ENCODE peak calls at places on chromosomes 6 and 20, in nine cellular contexts. One of them, this sample, is unnamed. For H3K36me3, the result is how much of the 10 kb centered on the place peaks cover.

GRCh38 chr6:111591901-111592461 is 13.7 kb downstream of the TRAF3IP2 start:
- DNase-seq in transverse colon: no peak
- DNase-seq in H1: no peak
- DNase-seq in suprapubic skin: no peak
- DNase-seq in SK-N-SH: peak
- DNase-seq in upper lobe of left lung: no peak
- DNase-seq in stomach: no peak
- DNase-seq in esophagus muscularis mucosa: no peak
- DNase-seq in GM12878: no peak
- DNase-seq in this sample: no peak

GRCh38 chr6:157769776-157770430 is 53.1 kb upstream of the SNX9 start:
- DNase-seq in transverse colon: no peak
- DNase-seq in H1: no peak
- DNase-seq in suprapubic skin: no peak
- DNase-seq in SK-N-SH: no peak
- DNase-seq in upper lobe of left lung: no peak
- DNase-seq in stomach: no peak
- DNase-seq in esophagus muscularis mucosa: no peak
- DNase-seq in GM12878: no peak
- DNase-seq in this sample: no peak

GRCh38 chr6:114747995-114748625 is 405.3 kb upstream of the HS3ST5 start:
- DNase-seq in transverse colon: no peak
- DNase-seq in H1: no peak
- DNase-seq in suprapubic skin: peak
- DNase-seq in SK-N-SH: peak
- DNase-seq in upper lobe of left lung: no peak
- DNase-seq in stomach: peak
- DNase-seq in esophagus muscularis mucosa: no peak
- DNase-seq in GM12878: no peak
- DNase-seq in this sample: no peak

GRCh38 chr6:149897015-149897697 is 757 bp downstream of the RAET1E start:
- DNase-seq in transverse colon: peak
- DNase-seq in H1: no peak
- DNase-seq in suprapubic skin: peak
- DNase-seq in SK-N-SH: no peak
- DNase-seq in upper lobe of left lung: no peak
- DNase-seq in stomach: peak
- DNase-seq in esophagus muscularis mucosa: peak
- DNase-seq in GM12878: no peak
- DNase-seq in this sample: peak

GRCh38 chr6:44569931-44570385 is 182.5 kb downstream of the CDC5L start:
- DNase-seq in transverse colon: peak
- DNase-seq in H1: no peak
- DNase-seq in suprapubic skin: no peak
- DNase-seq in SK-N-SH: no peak
- DNase-seq in upper lobe of left lung: peak
- DNase-seq in stomach: no peak
- DNase-seq in esophagus muscularis mucosa: no peak
- DNase-seq in GM12878: no peak
- DNase-seq in this sample: no peak

GRCh38 chr6:106513813-106514212 is 115.5 kb downstream of the RTN4IP1 start:
- DNase-seq in transverse colon: no peak
- DNase-seq in H1: no peak
- DNase-seq in suprapubic skin: no peak
- DNase-seq in SK-N-SH: peak
- DNase-seq in upper lobe of left lung: no peak
- DNase-seq in stomach: no peak
- DNase-seq in esophagus muscularis mucosa: no peak
- DNase-seq in GM12878: no peak
- DNase-seq in this sample: no peak

GRCh38 chr6:90537723-90538407 is 49.0 kb downstream of the MAP3K7 start:
- DNase-seq in transverse colon: no peak
- DNase-seq in H1: no peak
- DNase-seq in suprapubic skin: no peak
- DNase-seq in SK-N-SH: no peak
- DNase-seq in upper lobe of left lung: no peak
- DNase-seq in stomach: no peak
- DNase-seq in esophagus muscularis mucosa: no peak
- DNase-seq in GM12878: peak
- DNase-seq in this sample: no peak

GRCh38 chr6:138815797-138816528 is 20.1 kb downstream of the ECT2L start:
- DNase-seq in transverse colon: no peak
- DNase-seq in H1: no peak
- DNase-seq in suprapubic skin: no peak
- DNase-seq in SK-N-SH: peak
- DNase-seq in upper lobe of left lung: no peak
- DNase-seq in stomach: no peak
- DNase-seq in esophagus muscularis mucosa: no peak
- DNase-seq in GM12878: no peak
- DNase-seq in this sample: no peak

GRCh38 chr6:52547647-52548352 is 29.1 kb downstream of the TRAM2 start:
- DNase-seq in transverse colon: peak
- DNase-seq in H1: no peak
- DNase-seq in suprapubic skin: no peak
- DNase-seq in SK-N-SH: peak
- DNase-seq in upper lobe of left lung: no peak
- DNase-seq in stomach: no peak
- DNase-seq in esophagus muscularis mucosa: no peak
- DNase-seq in GM12878: no peak
- DNase-seq in this sample: no peak

GRCh38 chr20:57652865-57653545 is 32.8 kb upstream of the ZBP1 start:
- DNase-seq in transverse colon: no peak
- DNase-seq in H1: no peak
- DNase-seq in suprapubic skin: peak
- DNase-seq in SK-N-SH: peak
- DNase-seq in upper lobe of left lung: no peak
- DNase-seq in stomach: peak
- DNase-seq in esophagus muscularis mucosa: peak
- DNase-seq in GM12878: no peak
- DNase-seq in this sample: no peak

GRCh38 chr6:84094050-84094435 is 60.5 kb downstream of the MRAP2 start:
- DNase-seq in transverse colon: no peak
- DNase-seq in H1: no peak
- DNase-seq in suprapubic skin: no peak
- DNase-seq in SK-N-SH: no peak
- DNase-seq in upper lobe of left lung: no peak
- DNase-seq in stomach: no peak
- DNase-seq in esophagus muscularis mucosa: no peak
- DNase-seq in GM12878: no peak
- DNase-seq in this sample: no peak

GRCh38 chr20:35339007-35339406 is 46.8 kb upstream of the FAM83C start:
- DNase-seq in transverse colon: no peak
- DNase-seq in H1: no peak
- DNase-seq in suprapubic skin: no peak
- DNase-seq in SK-N-SH: no peak
- DNase-seq in upper lobe of left lung: no peak
- DNase-seq in stomach: no peak
- DNase-seq in esophagus muscularis mucosa: no peak
- DNase-seq in GM12878: no peak
- DNase-seq in this sample: no peak

GRCh38 chr6:158474961-158475343 is 84.9 kb upstream of the TMEM181 start:
- DNase-seq in transverse colon: no peak
- DNase-seq in H1: no peak
- DNase-seq in suprapubic skin: no peak
- DNase-seq in SK-N-SH: no peak
- DNase-seq in upper lobe of left lung: no peak
- DNase-seq in stomach: peak
- DNase-seq in esophagus muscularis mucosa: no peak
- DNase-seq in GM12878: no peak
- DNase-seq in this sample: no peak

GRCh38 chr6:27795697-27796494 is 116.3 kb downstream of the OR2B2 start:
- DNase-seq in transverse colon: no peak
- DNase-seq in H1: peak
- DNase-seq in suprapubic skin: no peak
- DNase-seq in SK-N-SH: peak
- DNase-seq in upper lobe of left lung: no peak
- DNase-seq in stomach: no peak
- DNase-seq in esophagus muscularis mucosa: no peak
- DNase-seq in GM12878: peak
- DNase-seq in this sample: no peak

GRCh38 chr6:49743427-49743826 is 761 bp downstream of the CRISP3 start:
- DNase-seq in transverse colon: no peak
- DNase-seq in H1: no peak
- DNase-seq in suprapubic skin: no peak
- DNase-seq in SK-N-SH: no peak
- DNase-seq in upper lobe of left lung: no peak
- DNase-seq in stomach: no peak
- DNase-seq in esophagus muscularis mucosa: no peak
- DNase-seq in GM12878: no peak
- DNase-seq in this sample: no peak

GRCh38 chr6:153125032-153125431 is 6.0 kb downstream of the RGS17 start:
- DNase-seq in transverse colon: no peak
- DNase-seq in H1: no peak
- DNase-seq in suprapubic skin: no peak
- DNase-seq in SK-N-SH: no peak
- DNase-seq in upper lobe of left lung: no peak
- DNase-seq in stomach: no peak
- DNase-seq in esophagus muscularis mucosa: no peak
- DNase-seq in GM12878: no peak
- DNase-seq in this sample: no peak

GRCh38 chr20:17871861-17872260 is 96.7 kb downstream of the SNX5 start:
- DNase-seq in transverse colon: no peak
- DNase-seq in H1: no peak
- DNase-seq in suprapubic skin: no peak
- DNase-seq in SK-N-SH: no peak
- DNase-seq in upper lobe of left lung: no peak
- DNase-seq in stomach: no peak
- DNase-seq in esophagus muscularis mucosa: no peak
- DNase-seq in GM12878: no peak
- DNase-seq in this sample: peak

GRCh38 chr6:13708679-13709261 is 2.9 kb downstream of the RANBP9 start:
- DNase-seq in transverse colon: no peak
- DNase-seq in H1: no peak
- DNase-seq in suprapubic skin: no peak
- DNase-seq in SK-N-SH: no peak
- DNase-seq in upper lobe of left lung: no peak
- DNase-seq in stomach: no peak
- DNase-seq in esophagus muscularis mucosa: no peak
- DNase-seq in GM12878: no peak
- DNase-seq in this sample: no peak

DNA sequence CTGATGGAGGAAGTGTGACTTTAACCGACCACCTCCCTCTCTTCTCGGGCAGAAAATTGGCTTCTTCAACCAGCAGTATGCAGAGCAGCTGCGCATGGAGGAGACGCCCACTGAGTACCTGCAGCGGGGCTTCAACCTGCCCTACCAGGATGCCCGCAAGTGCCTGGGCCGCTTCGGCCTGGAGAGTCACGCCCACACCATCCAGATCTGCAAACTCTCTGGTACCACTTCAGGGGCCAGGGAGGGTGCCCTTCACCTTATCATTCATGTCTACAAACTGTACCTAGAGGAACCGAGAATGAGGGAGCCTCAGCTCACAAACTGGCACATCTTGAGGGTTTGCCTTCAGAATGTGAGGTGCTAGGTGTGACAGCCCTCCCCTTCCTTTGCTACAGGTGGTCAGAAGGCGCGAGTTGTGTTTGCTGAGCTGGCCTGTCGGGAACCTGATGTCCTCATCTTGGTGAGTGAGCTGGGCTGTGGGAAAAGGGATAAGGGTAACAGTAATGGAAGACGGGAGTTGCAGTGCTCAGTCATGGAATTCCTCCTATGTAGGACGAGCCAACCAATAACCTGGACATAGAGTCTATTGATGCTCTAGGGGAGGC is 18.6 kb downstream of the ABCF1 start:
- DNase-seq in transverse colon: no peak
- DNase-seq in H1: no peak
- DNase-seq in suprapubic skin: no peak
- DNase-seq in SK-N-SH: no peak
- DNase-seq in upper lobe of left lung: peak
- DNase-seq in stomach: no peak
- DNase-seq in esophagus muscularis mucosa: no peak
- DNase-seq in GM12878: no peak
- DNase-seq in this sample: no peak
- TF ChIP-seq POLR2AphosphoS5 in transverse colon: no peak
- TF ChIP-seq POLR2AphosphoS5 in H1: no peak
- TF ChIP-seq POLR2AphosphoS5 in suprapubic skin: no peak
- TF ChIP-seq POLR2AphosphoS5 in SK-N-SH: no peak
- TF ChIP-seq POLR2AphosphoS5 in upper lobe of left lung: no peak
- TF ChIP-seq POLR2AphosphoS5 in stomach: no peak
- TF ChIP-seq POLR2AphosphoS5 in esophagus muscularis mucosa: no peak
- TF ChIP-seq POLR2AphosphoS5 in GM12878: peak
- TF ChIP-seq POLR2AphosphoS5 in this sample: no peak

DNA sequence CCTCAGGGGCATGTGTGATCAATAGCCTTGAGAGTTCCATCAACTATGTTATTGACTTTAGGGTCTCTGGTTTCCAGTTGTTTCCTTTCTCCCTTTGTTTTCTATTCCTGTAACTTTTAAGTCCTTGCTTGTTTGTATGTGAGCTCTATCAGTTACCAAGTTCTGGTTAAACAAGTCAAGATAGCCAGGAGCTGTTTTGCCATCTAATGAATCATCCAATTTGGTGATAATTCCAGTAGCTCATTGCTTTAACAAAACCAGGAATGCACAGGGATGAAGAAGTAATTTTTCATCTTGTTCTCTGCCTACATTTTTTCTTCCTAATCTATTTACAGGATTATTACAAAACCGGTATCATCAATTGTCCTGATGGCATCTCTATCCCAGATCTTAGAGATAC is 36.5 kb downstream of the KCTD20 start:
- DNase-seq in transverse colon: no peak
- DNase-seq in H1: no peak
- DNase-seq in suprapubic skin: no peak
- DNase-seq in SK-N-SH: no peak
- DNase-seq in upper lobe of left lung: no peak
- DNase-seq in stomach: no peak
- DNase-seq in esophagus muscularis mucosa: no peak
- DNase-seq in GM12878: no peak
- DNase-seq in this sample: no peak
- H3K36me3 ChIP-seq in transverse colon: under half
- H3K36me3 ChIP-seq in H1: under half
- H3K36me3 ChIP-seq in suprapubic skin: under half
- H3K36me3 ChIP-seq in SK-N-SH: under half
- H3K36me3 ChIP-seq in upper lobe of left lung: under half
- H3K36me3 ChIP-seq in stomach: half or more
- H3K36me3 ChIP-seq in esophagus muscularis mucosa: half or more
- H3K36me3 ChIP-seq in GM12878: under half
- H3K36me3 ChIP-seq in this sample: under half

DNA sequence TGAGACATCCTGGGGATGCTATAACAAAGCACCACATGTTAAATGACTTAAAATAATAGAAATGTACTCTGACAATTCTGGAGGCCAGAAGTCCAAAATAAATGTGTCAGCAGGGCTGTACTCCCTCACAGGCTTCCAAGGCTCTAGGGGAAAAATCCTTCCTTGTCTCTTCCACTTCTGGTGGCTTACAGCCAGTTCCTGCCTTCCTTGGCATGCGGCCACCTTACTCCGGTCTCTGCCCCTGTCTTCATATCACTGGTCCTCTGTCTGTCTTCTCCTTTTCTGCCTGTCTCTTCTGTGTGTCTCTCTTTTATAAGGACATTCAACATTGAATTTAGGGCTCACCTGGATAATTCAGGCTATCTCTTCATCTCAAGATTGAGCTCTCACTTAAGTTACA is 155.3 kb upstream of the SYNCRIP start:
- DNase-seq in transverse colon: peak
- DNase-seq in H1: no peak
- DNase-seq in suprapubic skin: no peak
- DNase-seq in SK-N-SH: no peak
- DNase-seq in upper lobe of left lung: no peak
- DNase-seq in stomach: no peak
- DNase-seq in esophagus muscularis mucosa: no peak
- DNase-seq in GM12878: no peak
- DNase-seq in this sample: no peak
- TF ChIP-seq EP300 in transverse colon: no peak
- TF ChIP-seq EP300 in H1: no peak
- TF ChIP-seq EP300 in suprapubic skin: no peak
- TF ChIP-seq EP300 in SK-N-SH: no peak
- TF ChIP-seq EP300 in upper lobe of left lung: no peak
- TF ChIP-seq EP300 in stomach: no peak
- TF ChIP-seq EP300 in esophagus muscularis mucosa: no peak
- TF ChIP-seq EP300 in GM12878: no peak
- TF ChIP-seq EP300 in this sample: no peak

GRCh38 chr20:38114353-38114791 is 50.7 kb downstream of the TGM2 start:
- DNase-seq in transverse colon: no peak
- DNase-seq in H1: peak
- DNase-seq in suprapubic skin: no peak
- DNase-seq in SK-N-SH: no peak
- DNase-seq in upper lobe of left lung: no peak
- DNase-seq in stomach: no peak
- DNase-seq in esophagus muscularis mucosa: peak
- DNase-seq in GM12878: no peak
- DNase-seq in this sample: no peak
- TF ChIP-seq POLR2AphosphoS5 in transverse colon: no peak
- TF ChIP-seq POLR2AphosphoS5 in H1: no peak
- TF ChIP-seq POLR2AphosphoS5 in suprapubic skin: no peak
- TF ChIP-seq POLR2AphosphoS5 in SK-N-SH: no peak
- TF ChIP-seq POLR2AphosphoS5 in upper lobe of left lung: no peak
- TF ChIP-seq POLR2AphosphoS5 in stomach: no peak
- TF ChIP-seq POLR2AphosphoS5 in esophagus muscularis mucosa: no peak
- TF ChIP-seq POLR2AphosphoS5 in GM12878: no peak
- TF ChIP-seq POLR2AphosphoS5 in this sample: no peak